ENCODE peak calls at places on chromosomes 13 and 19, in six cellular contexts. I is mammary epithelial cell, W is thoracic aorta, R is brain microvascular endothelial cell, V is endothelial cell of umbilical vein, Z is lower lobe of right lung. D is an unnamed sample. For H3K36me3, the result is how much of the 10 kb centered on the place peaks cover.

GRCh38 chr19:45159971-45160324 is 834 bp downstream of the NKPD1 start:
- DNase-seq in I (no peak), W (no peak), R (no peak), V (no peak), Z (no peak), D (no peak)

GRCh38 chr19:57267294-57267693 is 13.0 kb upstream of the ZNF460 start:
- DNase-seq in I (no peak), W (no peak), R (no peak), V (no peak), Z (no peak), D (no peak)

GRCh38 chr19:35208121-35208520 is 20.4 kb downstream of the FAM187B start:
- DNase-seq in I (no peak), W (no peak), R (no peak), V (no peak), Z (no peak), D (no peak)

GRCh38 chr13:53238241-53238640 is 209.6 kb downstream of the OLFM4 start:
- DNase-seq in I (no peak), W (no peak), R (no peak), V (no peak), Z (no peak), D (no peak)

GRCh38 chr13:102856603-102857002 is 10.8 kb downstream of the ERCC5 start:
- DNase-seq in I (peak), W (no peak), R (no peak), V (no peak), Z (peak), D (no peak)

GRCh38 chr13:71033026-71033425 is 834.0 kb downstream of the DACH1 start:
- DNase-seq in I (no peak), W (no peak), R (no peak), V (no peak), Z (no peak), D (no peak)

GRCh38 chr19:35328851-35329285 is at the start of gene CD22:
- DNase-seq in I (no peak), W (no peak), R (no peak), V (no peak), Z (no peak), D (peak)

GRCh38 chr13:81487151-81487550 is 1146.2 kb upstream of the SPRY2 start:
- DNase-seq in I (peak), W (no peak), R (peak), V (no peak), Z (no peak), D (no peak)

GRCh38 chr13:105638446-105638845 is 897.0 kb downstream of the EFNB2 start:
- DNase-seq in I (peak), W (no peak), R (peak), V (no peak), Z (no peak), D (no peak)

GRCh38 chr13:94620286-94620896 is 18.7 kb downstream of the GPR180 start:
- DNase-seq in I (peak), W (no peak), R (peak), V (peak), Z (no peak), D (no peak)

GRCh38 chr19:35673121-35673804 is 6.9 kb downstream of the UPK1A start:
- DNase-seq in I (peak), W (no peak), R (peak), V (peak), Z (no peak), D (no peak)

GRCh38 chr13:21015284-21015683 is 46.1 kb downstream of the LATS2 start:
- DNase-seq in I (peak), W (no peak), R (no peak), V (no peak), Z (no peak), D (no peak)

GRCh38 chr13:23748109-23748508 is 141.1 kb downstream of the MIPEP start:
- DNase-seq in I (no peak), W (no peak), R (no peak), V (no peak), Z (no peak), D (no peak)

GRCh38 chr13:23743269-23743668 is 145.9 kb downstream of the MIPEP start:
- DNase-seq in I (peak), W (no peak), R (no peak), V (no peak), Z (no peak), D (no peak)

GRCh38 chr13:23741879-23742510 is 147.2 kb downstream of the MIPEP start:
- DNase-seq in I (no peak), W (no peak), R (no peak), V (no peak), Z (no peak), D (no peak)

GRCh38 chr13:23743717-23744116 is 145.5 kb downstream of the MIPEP start:
- DNase-seq in I (no peak), W (no peak), R (no peak), V (no peak), Z (no peak), D (no peak)

DNA sequence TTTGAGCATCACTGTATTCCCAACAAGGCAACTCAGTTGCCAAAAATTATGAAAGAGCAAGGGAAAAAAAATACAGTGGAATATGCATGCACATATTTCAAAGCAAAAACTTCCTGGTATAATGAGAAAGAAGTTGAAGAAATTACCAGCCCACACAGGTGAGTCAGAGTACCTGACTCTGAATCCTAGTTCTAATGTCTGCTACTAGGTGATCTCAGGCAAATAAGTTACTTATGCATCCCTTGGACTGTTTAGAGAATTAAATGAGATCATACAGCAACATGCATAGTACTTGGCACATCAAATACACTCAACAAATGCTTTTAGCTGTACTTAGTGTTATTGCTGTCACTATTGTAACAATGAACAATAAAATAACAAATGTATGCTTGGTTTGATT is 144.9 kb downstream of the MIPEP start:
- DNase-seq in I (peak), W (no peak), R (no peak), V (no peak), Z (no peak), D (no peak)
- H3K36me3 ChIP-seq in I (under half), W (under half), R (under half), V (under half), Z (under half), D (under half)

DNA sequence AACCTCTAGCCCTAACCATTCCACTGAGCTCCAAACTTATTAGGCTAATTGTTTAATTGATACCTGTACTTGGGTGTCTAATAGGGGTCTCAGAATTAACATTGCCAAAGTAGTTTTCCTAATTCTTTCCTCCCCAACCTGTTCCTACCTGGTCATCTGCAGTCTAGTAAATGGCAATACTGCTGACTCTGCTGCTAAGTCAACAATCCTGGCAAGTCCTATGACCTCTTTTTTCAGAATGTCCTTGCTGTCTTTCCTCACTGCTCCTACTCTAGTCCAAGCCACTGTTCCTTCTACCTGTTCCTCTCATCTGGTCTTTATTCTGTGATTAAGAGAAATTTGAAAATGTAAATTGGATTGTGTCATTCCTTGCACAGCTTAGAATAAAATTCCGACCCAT is 143.9 kb downstream of the MTUS2 start:
- DNase-seq in I (no peak), W (no peak), R (no peak), V (no peak), Z (no peak), D (no peak)
- TF ChIP-seq CTCF in I (no peak), W (no peak), R (no peak), V (no peak), Z (no peak), D (no peak)

DNA sequence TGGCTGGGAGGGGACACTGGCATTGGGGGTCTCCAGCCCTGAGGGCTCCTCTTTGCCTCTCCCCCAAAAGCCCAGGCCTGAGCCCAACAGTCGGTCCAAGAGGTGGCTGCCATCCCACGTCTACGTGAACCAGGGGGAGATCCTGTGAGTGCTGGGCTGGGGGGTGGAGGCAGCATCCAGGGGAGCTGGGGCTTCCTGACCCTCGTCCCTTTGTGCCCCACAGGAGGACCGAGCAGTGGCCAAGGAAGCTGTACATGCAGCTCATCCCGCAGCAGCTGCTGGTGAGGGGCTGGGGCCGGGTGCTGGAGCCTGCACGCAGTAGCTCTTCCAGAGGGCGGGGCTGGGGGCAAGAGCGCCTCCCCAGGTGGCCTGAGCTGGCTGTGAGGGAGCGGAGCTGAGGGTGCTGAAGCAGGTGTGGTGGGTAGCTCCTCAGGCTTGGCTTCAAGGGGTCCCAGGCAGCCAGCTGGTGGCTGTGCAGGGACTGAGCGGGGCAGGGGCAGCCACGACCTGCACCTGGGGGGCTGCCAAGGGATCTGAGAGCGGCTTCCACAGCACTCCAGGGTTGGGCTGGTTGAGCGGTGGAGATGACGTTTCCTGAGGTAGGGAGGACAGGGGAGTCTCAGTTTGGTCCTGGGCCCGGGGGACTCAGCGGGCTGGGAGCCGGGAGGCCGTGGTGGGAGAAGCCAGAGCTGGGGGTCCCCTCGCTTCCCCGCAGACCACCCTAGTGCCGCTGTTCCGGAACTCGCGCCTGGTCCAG is 7.1 kb downstream of the PTOV1 start:
- DNase-seq in I (no peak), W (no peak), R (no peak), V (no peak), Z (no peak), D (peak)
- H3K36me3 ChIP-seq in I (under half), W (half or more), R (half or more), V (half or more), Z (half or more), D (half or more)

GRCh38 chr19:33953592-33953991 is 156.9 kb downstream of the KCTD15 start:
- DNase-seq in I (no peak), W (no peak), R (no peak), V (peak), Z (no peak), D (no peak)
- TF ChIP-seq CTCF in I (no peak), W (no peak), R (peak), V (no peak), Z (no peak), D (no peak)

GRCh38 chr19:10393137-10393536 is 10.2 kb downstream of the CDC37 start:
- DNase-seq in I (no peak), W (no peak), R (no peak), V (no peak), Z (no peak), D (no peak)
- H3K36me3 ChIP-seq in I (under half), W (under half), R (half or more), V (under half), Z (half or more), D (half or more)

DNA sequence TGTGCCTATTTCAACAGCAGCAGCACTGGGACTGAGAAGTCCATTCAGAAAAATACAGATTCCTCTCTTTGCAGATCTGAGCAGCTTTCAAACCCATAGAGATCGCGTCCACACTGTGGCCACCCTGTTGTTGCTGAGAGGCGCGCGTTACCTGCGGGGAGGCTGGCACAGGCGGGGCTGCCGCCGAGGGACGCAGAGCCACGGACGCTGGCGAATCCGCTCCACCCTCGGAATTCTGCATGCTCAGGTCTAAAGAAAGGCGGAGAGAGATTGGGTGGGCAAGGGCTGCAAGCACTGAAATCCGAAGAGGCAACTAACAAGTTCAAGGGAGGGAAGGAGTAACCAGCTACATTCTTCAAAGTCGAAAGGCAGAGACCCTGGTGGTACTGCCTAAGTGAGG is 63.0 kb downstream of the RFX2 start:
- DNase-seq in I (no peak), W (no peak), R (no peak), V (no peak), Z (no peak), D (no peak)
- TF ChIP-seq CTCF in I (no peak), W (no peak), R (no peak), V (no peak), Z (no peak), D (no peak)

GRCh38 chr19:17527326-17527725 is 15.9 kb downstream of the PGLS start:
- DNase-seq in I (no peak), W (no peak), R (no peak), V (no peak), Z (no peak), D (no peak)
- H3K36me3 ChIP-seq in I (under half), W (under half), R (under half), V (under half), Z (under half), D (under half)

GRCh38 chr13:40102360-40102727 is 446.9 kb downstream of the COG6 start:
- DNase-seq in I (no peak), W (no peak), R (no peak), V (no peak), Z (no peak), D (no peak)
- TF ChIP-seq CTCF in I (no peak), W (no peak), R (no peak), V (no peak), Z (no peak), D (no peak)

D was measured in left lung.